ENCODE peak calls at places on chromosomes 3 and 15, in ten cellular contexts. P, H, A, Z, L, U, R, S, D and C are unnamed samples.

GRCh38 chr3:93969997-93970396 is 3.7 kb downstream of the PROS1 start:
- DNase-seq in P (no peak), H (no peak), A (no peak), Z (no peak), L (no peak), U (no peak), R (no peak), S (no peak), D (no peak), C (no peak)

GRCh38 chr15:70257573-70258220 is 160.0 kb upstream of the TLE3 start:
- DNase-seq in P (no peak), H (peak; percentile 83), A (no peak), Z (no peak), L (no peak), U (no peak), R (no peak), S (no peak), D (no peak), C (peak; percentile 49)

GRCh38 chr3:155661730-155662129 is 83.1 kb downstream of the PLCH1 start:
- DNase-seq in P (no peak), H (no peak), A (no peak), Z (no peak), L (no peak), U (no peak), R (no peak), S (no peak), D (no peak), C (no peak)

GRCh38 chr3:67278015-67278618 is 280.0 kb downstream of the KBTBD8 start:
- DNase-seq in P (no peak), H (no peak), A (no peak), Z (no peak), L (no peak), U (no peak), R (no peak), S (no peak), D (no peak), C (no peak)

GRCh38 chr15:73464602-73465001 is 21.6 kb downstream of the REC114 start:
- DNase-seq in P (no peak), H (no peak), A (no peak), Z (no peak), L (no peak), U (no peak), R (no peak), S (peak; percentile 43), D (no peak), C (no peak)

GRCh38 chr3:62589078-62589477 is 215.7 kb upstream of the FEZF2 start:
- DNase-seq in P (no peak), H (no peak), A (no peak), Z (no peak), L (no peak), U (no peak), R (no peak), S (no peak), D (no peak), C (no peak)

GRCh38 chr3:16415911-16416310 is 97.6 kb downstream of the RFTN1 start:
- DNase-seq in P (no peak), H (no peak), A (no peak), Z (no peak), L (no peak), U (no peak), R (no peak), S (no peak), D (no peak), C (no peak)

GRCh38 chr3:148008591-148008990 is 599.4 kb downstream of the ZIC1 start:
- DNase-seq in P (no peak), H (no peak), A (no peak), Z (no peak), L (no peak), U (no peak), R (no peak), S (no peak), D (no peak), C (no peak)

GRCh38 chr3:126129408-126129891 is 45.5 kb upstream of the SLC41A3 start:
- DNase-seq in P (peak; percentile 90), H (peak; percentile 80), A (peak; percentile 21), Z (peak; percentile 36), L (peak; percentile 44), U (peak; percentile 47), R (peak; percentile 86), S (no peak), D (peak; percentile 75), C (no peak)

GRCh38 chr3:140270329-140270728 is 335.3 kb downstream of the CLSTN2 start:
- DNase-seq in P (no peak), H (no peak), A (no peak), Z (no peak), L (no peak), U (no peak), R (no peak), S (no peak), D (no peak), C (no peak)

GRCh38 chr3:24286405-24286804 is 208.2 kb downstream of the THRB start:
- DNase-seq in P (no peak), H (no peak), A (no peak), Z (no peak), L (no peak), U (no peak), R (no peak), S (no peak), D (no peak), C (no peak)

GRCh38 chr3:6132684-6133432 is 728.1 kb upstream of the GRM7 start:
- DNase-seq in P (no peak), H (no peak), A (no peak), Z (no peak), L (no peak), U (no peak), R (no peak), S (no peak), D (no peak), C (no peak)

GRCh38 chr3:42802876-42803799 is 1.2 kb downstream of the HIGD1A start:
- DNase-seq in P (peak; percentile 57), H (no peak), A (no peak), Z (no peak), L (no peak), U (peak; percentile 19), R (no peak), S (peak; percentile 18), D (no peak), C (no peak)
- TF ChIP-seq POLR2A in P (no peak), H (no peak), A (no peak), Z (no peak), L (no peak), U (no peak), R (no peak), S (no peak), D (no peak), C (no peak)

DNA sequence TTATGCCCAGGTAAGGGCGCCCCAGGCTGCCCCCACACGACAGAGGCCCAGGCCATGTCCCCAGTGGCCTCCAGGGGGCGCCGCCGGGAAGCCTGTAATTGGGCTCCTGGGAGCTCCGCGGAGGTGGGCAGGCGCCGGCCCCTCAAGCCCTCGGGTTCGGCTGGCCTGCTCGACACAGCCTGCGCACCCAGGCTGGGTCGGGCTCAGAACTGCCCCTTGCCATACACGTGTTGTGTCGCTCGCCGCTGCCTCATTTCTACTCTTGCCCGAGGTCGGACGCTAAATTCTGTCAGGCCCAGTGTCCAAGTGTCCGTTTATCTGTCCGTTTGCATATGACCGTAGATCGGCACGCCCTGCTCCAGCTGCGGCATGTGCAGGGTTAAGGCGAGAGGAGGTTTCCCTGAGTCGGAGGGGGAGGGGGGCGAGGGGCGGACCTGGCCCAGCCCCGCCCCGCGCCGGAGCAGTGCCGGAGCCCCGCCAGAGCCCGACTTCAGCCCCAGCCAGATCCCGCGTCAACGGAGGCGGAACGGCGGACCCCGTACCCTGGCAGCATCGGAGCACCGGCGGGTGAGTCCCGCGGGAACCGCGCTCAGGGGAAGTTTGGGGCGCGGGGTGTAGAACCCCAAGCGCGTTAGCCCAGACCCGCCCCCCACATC is at the start of gene KLHDC8B:
- DNase-seq in P (peak; percentile 95), H (peak; percentile 95), A (peak; percentile 88), Z (peak; percentile 90), L (peak; percentile 87), U (peak; percentile 84), R (peak; percentile 84), S (peak; percentile 73), D (peak; percentile 94), C (peak; percentile 92)
- TF ChIP-seq POLR2A in P (peak; percentile 69), H (no peak), A (peak; percentile 57), Z (peak; percentile 68), L (no peak), U (peak; percentile 26), R (no peak), S (peak; percentile 39), D (peak; percentile 51), C (no peak)

DNA sequence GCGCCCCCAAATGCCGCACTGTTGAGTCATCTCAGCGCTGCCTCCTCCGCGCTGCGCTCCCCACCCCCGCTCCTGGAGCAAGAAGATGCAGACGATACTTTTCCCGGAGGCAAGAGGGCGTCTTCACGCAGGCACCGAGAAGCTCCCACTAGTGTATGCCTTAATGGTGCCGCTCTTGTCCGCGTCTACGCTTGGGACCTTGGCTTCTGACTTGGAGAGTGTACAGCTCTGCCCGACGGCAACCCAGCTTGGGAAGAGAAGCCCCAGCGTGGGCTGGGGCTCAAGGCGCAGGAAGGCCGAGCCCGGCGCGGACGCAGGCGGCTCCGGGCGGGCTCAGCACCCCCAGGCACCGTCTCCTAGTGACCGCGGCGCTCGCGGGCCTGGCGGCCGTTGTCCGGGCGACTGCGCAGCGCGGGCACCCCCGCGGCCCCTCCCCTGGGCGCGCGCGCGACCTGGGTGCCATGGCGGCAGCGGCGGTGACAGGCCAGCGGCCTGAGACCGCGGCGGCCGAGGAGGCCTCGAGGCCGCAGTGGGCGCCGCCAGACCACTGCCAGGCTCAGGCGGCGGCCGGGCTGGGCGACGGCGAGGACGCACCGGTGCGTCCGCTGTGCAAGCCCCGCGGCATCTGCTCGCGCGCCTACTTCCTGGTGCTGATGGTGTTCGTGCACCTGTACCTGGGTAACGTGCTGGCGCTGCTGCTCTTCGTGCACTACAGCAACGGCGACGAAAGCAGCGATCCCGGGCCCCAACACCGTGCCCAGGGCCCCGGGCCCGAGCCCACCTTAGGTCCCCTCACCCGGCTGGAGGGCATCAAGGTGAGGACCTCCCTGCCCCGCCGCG is at the start of gene P4HTM:
- DNase-seq in P (peak; percentile 93), H (peak; percentile 92), A (peak; percentile 94), Z (peak; percentile 95), L (peak; percentile 84), U (peak; percentile 80), R (peak; percentile 77), S (no peak), D (peak; percentile 94), C (peak; percentile 88)
- TF ChIP-seq POLR2A in P (peak; percentile 61), H (no peak), A (peak; percentile 41), Z (peak; percentile 74), L (peak; percentile 33), U (no peak), R (no peak), S (peak; percentile 40), D (peak; percentile 55), C (peak; percentile 51)

GRCh38 chr3:9902372-9903237 is at the start of gene IL17RE:
- DNase-seq in P (no peak), H (peak; percentile 64), A (no peak), Z (no peak), L (peak; percentile 89), U (peak; percentile 70), R (peak; percentile 80), S (no peak), D (no peak), C (no peak)
- TF ChIP-seq POLR2A in P (no peak), H (no peak), A (no peak), Z (no peak), L (peak; percentile 79), U (peak; percentile 28), R (no peak), S (no peak), D (no peak), C (no peak)